ENCODE peak calls at places on chromosomes 6 and 20, in four cellular contexts. X is H9, K is mesendoderm, Z is H1. A is an unnamed sample.

GRCh38 chr6:53263915-53264314 is 84.8 kb downstream of the ELOVL5 start:
- DNase-seq in X (no peak), K (no peak), Z (no peak), A (peak; percentile 62)

GRCh38 chr6:4906293-4906941 is 97.4 kb downstream of the RPP40 start:
- DNase-seq in X (no peak), K (no peak), Z (peak; percentile 28), A (no peak)

GRCh38 chr6:10259676-10260075 is 155.2 kb downstream of the TFAP2A start:
- DNase-seq in X (no peak), K (no peak), Z (no peak), A (no peak)

GRCh38 chr6:41740366-41741162 is 5.2 kb upstream of the TFEB start:
- DNase-seq in X (no peak), K (no peak), Z (no peak), A (no peak)

GRCh38 chr6:111843347-111844147 is 29.7 kb downstream of the FYN start:
- DNase-seq in X (no peak), K (no peak), Z (no peak), A (no peak)

GRCh38 chr6:118186676-118187567 is 279.9 kb downstream of the SLC35F1 start:
- DNase-seq in X (no peak), K (no peak), Z (no peak), A (no peak)

GRCh38 chr6:119284861-119285521 is 64.6 kb downstream of the MAN1A1 start:
- DNase-seq in X (peak; percentile 56), K (peak; percentile 82), Z (peak; percentile 58), A (no peak)

GRCh38 chr6:26363882-26364825 is 844 bp upstream of the BTN3A2 start:
- DNase-seq in X (no peak), K (no peak), Z (no peak), A (no peak)

GRCh38 chr6:35727206-35727934 is 9.5 kb upstream of the ARMC12 start:
- DNase-seq in X (peak; percentile 77), K (peak; percentile 85), Z (peak; percentile 81), A (peak; percentile 60)

GRCh38 chr6:34768148-34768547 is 10.8 kb downstream of the SNRPC start:
- DNase-seq in X (no peak), K (no peak), Z (no peak), A (no peak)

GRCh38 chr20:47317127-47317895 is 39.2 kb downstream of the ZMYND8 start:
- DNase-seq in X (peak; percentile 85), K (peak; percentile 97), Z (no peak), A (peak; percentile 98)

GRCh38 chr6:41425511-41425910 is 90.1 kb downstream of the NCR2 start:
- DNase-seq in X (no peak), K (no peak), Z (no peak), A (no peak)

GRCh38 chr6:148565931-148566663 is 180.7 kb upstream of the UST start:
- DNase-seq in X (no peak), K (no peak), Z (no peak), A (peak; percentile 97)

GRCh38 chr6:120200853-120201252 is 851.3 kb upstream of the MAN1A1 start:
- DNase-seq in X (no peak), K (no peak), Z (no peak), A (no peak)

GRCh38 chr20:45833883-45834796 is 541 bp downstream of the SNX21 start:
- DNase-seq in X (peak; percentile 89), K (peak; percentile 79), Z (peak; percentile 93), A (peak; percentile 49)

GRCh38 chr6:164379786-164380185 is 929.6 kb downstream of the C6orf118 start:
- DNase-seq in X (no peak), K (no peak), Z (no peak), A (no peak)

GRCh38 chr6:36118550-36119107 is 11.7 kb upstream of the MAPK13 start:
- DNase-seq in X (no peak), K (no peak), Z (no peak), A (no peak)

GRCh38 chr20:17993546-17993945 is 24.7 kb downstream of the MGME1 start:
- DNase-seq in X (no peak), K (no peak), Z (no peak), A (no peak)

GRCh38 chr20:2694519-2694918 is 1.9 kb downstream of the EBF4 start:
- DNase-seq in X (no peak), K (no peak), Z (no peak), A (no peak)

DNA sequence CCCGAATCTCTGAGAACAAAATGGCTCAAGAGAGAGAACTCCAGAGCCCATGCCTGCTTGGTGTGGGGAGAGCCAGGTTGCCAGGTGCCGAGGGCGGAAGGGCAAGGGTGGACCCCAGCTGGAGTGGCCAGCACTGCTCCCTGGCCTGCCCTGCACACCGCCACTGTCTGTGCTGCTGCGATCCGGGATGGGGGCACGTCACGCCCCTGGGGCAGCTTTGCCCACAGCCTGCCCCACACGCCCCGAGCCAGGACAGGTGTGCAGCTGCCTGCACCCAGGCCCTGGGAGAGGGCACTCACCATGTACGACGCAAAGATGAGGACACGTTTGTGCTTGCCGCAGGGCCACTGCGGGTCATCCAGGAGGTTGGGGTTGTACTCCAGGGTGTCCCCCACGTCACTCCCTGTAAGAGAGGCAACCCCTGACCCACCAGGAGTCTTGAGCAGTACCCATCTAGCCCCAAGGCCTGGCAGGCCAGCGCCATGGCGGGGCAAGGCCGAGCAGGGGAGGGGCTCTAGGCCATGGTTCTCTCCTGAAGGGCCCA is 5.8 kb downstream of the RPS21 start:
- DNase-seq in X (no peak), K (no peak), Z (no peak), A (no peak)
- H4K5ac ChIP-seq in X (no peak overlapping the region), K (no peak overlapping the region), Z (no peak overlapping the region), A (no peak overlapping the region)

GRCh38 chr6:73728548-73729205 is 32.7 kb downstream of the CD109 start:
- DNase-seq in X (no peak), K (peak; percentile 7), Z (no peak), A (no peak)

GRCh38 chr6:73734843-73735453 is 38.9 kb downstream of the CD109 start:
- DNase-seq in X (no peak), K (no peak), Z (no peak), A (peak; percentile 24)

GRCh38 chr6:73732845-73733675 is 37.1 kb downstream of the CD109 start:
- DNase-seq in X (peak; percentile 71), K (peak; percentile 72), Z (peak; percentile 86), A (peak; percentile 78)

GRCh38 chr6:73733791-73734190 is 37.8 kb downstream of the CD109 start:
- DNase-seq in X (no peak), K (no peak), Z (no peak), A (peak; percentile 31)

DNA sequence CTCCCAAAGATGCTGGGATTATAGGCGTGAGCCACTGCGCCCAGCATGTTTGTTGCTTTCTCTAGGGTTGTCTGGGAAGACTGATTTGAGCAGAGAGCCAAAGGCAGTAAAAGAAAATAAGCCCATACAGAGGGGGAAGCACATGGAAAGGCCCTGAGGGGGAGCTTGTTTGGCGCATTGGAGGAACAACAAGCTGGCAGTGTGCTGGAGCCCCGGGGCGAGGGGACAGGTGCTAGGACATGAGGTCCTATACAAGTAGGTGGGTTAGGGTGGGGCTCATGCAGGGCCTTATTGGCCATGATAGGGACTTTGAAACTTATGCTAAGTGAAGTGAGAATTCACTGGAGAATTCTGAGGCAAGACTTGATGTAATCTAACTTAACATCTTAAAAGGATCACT is 35.3 kb downstream of the CD109 start:
- DNase-seq in X (no peak), K (no peak), Z (no peak), A (no peak)
- H4K5ac ChIP-seq in X (no peak overlapping the region), K (no peak overlapping the region), Z (no peak overlapping the region), A (no peak overlapping the region)

GRCh38 chr6:137850137-137850714 is 16.8 kb upstream of the TNFAIP3 start:
- DNase-seq in X (no peak), K (no peak), Z (no peak), A (no peak)
- H4K5ac ChIP-seq in X (no peak overlapping the region), K (no peak overlapping the region), Z (no peak overlapping the region), A (peak overlapping the region; percentile 99)

GRCh38 chr20:34528921-34529297 is 12.7 kb downstream of the DYNLRB1 start:
- DNase-seq in X (no peak), K (no peak), Z (no peak), A (no peak)

GRCh38 chr20:34529742-34530141 is 13.5 kb downstream of the DYNLRB1 start:
- DNase-seq in X (no peak), K (no peak), Z (no peak), A (no peak)

GRCh38 chr20:34531608-34532265 is 15.5 kb downstream of the DYNLRB1 start:
- DNase-seq in X (no peak), K (no peak), Z (no peak), A (no peak)

GRCh38 chr20:34532320-34532719 is 16.1 kb downstream of the DYNLRB1 start:
- DNase-seq in X (no peak), K (no peak), Z (no peak), A (no peak)

GRCh38 chr20:34530342-34530741 is 14.1 kb downstream of the DYNLRB1 start:
- DNase-seq in X (no peak), K (no peak), Z (no peak), A (no peak)
- H4K5ac ChIP-seq in X (no peak overlapping the region), K (no peak overlapping the region), Z (no peak overlapping the region), A (no peak overlapping the region)

GRCh38 chr6:169839493-169839892 is 88.1 kb downstream of the ERMARD start:
- DNase-seq in X (no peak), K (no peak), Z (no peak), A (no peak)

GRCh38 chr6:169839898-169840631 is 88.6 kb downstream of the ERMARD start:
- DNase-seq in X (peak; percentile 12), K (no peak), Z (peak; percentile 17), A (no peak)

GRCh38 chr6:169841907-169842606 is 90.6 kb downstream of the ERMARD start:
- DNase-seq in X (peak; percentile 4), K (no peak), Z (peak; percentile 29), A (no peak)

GRCh38 chr6:169843110-169843509 is 91.7 kb downstream of the ERMARD start:
- DNase-seq in X (peak; percentile 15), K (no peak), Z (no peak), A (no peak)

GRCh38 chr6:169841251-169841650 is 89.8 kb downstream of the ERMARD start:
- DNase-seq in X (peak; percentile 4), K (no peak), Z (no peak), A (no peak)
- H4K5ac ChIP-seq in X (no peak overlapping the region), K (no peak overlapping the region), Z (no peak overlapping the region), A (no peak overlapping the region)

GRCh38 chr6:79544939-79545450 is 7.8 kb upstream of the LCA5 start:
- DNase-seq in X (peak; percentile 95), K (peak; percentile 100), Z (peak; percentile 52), A (peak; percentile 99)
- H4K5ac ChIP-seq in X (no peak overlapping the region), K (no peak overlapping the region), Z (no peak overlapping the region), A (no peak overlapping the region)

GRCh38 chr6:124866040-124866439 is 96.2 kb upstream of the RNF217 start:
- DNase-seq in X (no peak), K (no peak), Z (no peak), A (no peak)
- H4K5ac ChIP-seq in X (no peak overlapping the region), K (no peak overlapping the region), Z (no peak overlapping the region), A (no peak overlapping the region)

DNA sequence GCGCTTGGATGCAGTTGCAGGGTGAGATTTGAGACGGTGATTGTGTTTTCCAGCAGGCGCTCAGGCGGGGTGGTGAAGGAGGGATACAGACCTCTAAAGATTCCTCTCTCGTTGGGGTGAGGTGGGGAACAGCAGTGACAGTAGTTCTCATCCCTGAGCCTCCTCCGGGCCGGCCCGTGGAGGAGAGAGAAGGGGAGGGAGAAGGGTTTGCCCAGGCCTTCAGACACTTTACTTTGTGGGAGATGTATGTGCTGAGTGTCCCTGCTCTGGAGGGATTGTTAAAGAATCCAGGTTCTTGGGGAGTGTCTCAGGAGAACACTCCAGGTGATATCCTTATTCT is 41.0 kb downstream of the PSMB9 start:
- DNase-seq in X (no peak), K (no peak), Z (no peak), A (no peak)
- H4K5ac ChIP-seq in X (no peak overlapping the region), K (no peak overlapping the region), Z (no peak overlapping the region), A (no peak overlapping the region)

GRCh38 chr20:57579331-57579897 is 18.5 kb downstream of the PCK1 start:
- DNase-seq in X (no peak), K (no peak), Z (no peak), A (no peak)
- H4K5ac ChIP-seq in X (no peak overlapping the region), K (no peak overlapping the region), Z (no peak overlapping the region), A (no peak overlapping the region)

A was measured in IMR-90.